ENCODE peak calls at places on chromosomes 12 and 14, in eight cellular contexts. X is substantia nigra; U is NCI-H748 treated with DMSO at 0.1 percent for 48 hours; O is H7; M is T-helper 2 cell; J is CD8-positive, alpha-beta T cell; V is activated naive CD4-positive, alpha-beta T cell treated with anti-CD3 and anti-CD28 coated beads, Interleukin-2, amount 10 ng/mL, durations not matched to agents 7 days and 5 days; E is lower leg skin. T is an unnamed sample.

GRCh38 chr12:124837958-124838803 is 25.5 kb downstream of the SCARB1 start:
- DNase-seq in U (peak; percentile 11), V (no peak), O (peak; percentile 66), X (peak; percentile 54), E (no peak), M (no peak), J (no peak), T (peak; percentile 63)

GRCh38 chr12:65470261-65470660 is 191.8 kb downstream of the MSRB3 start:
- DNase-seq in X (no peak), O (no peak), E (no peak), U (no peak), M (no peak), V (no peak), J (no peak), T (peak; percentile 9)

GRCh38 chr14:35861204-35861868 is 35.2 kb downstream of the BRMS1L start:
- DNase-seq in J (no peak), U (no peak), M (no peak), X (no peak), E (no peak), O (no peak), V (no peak), T (no peak)

GRCh38 chr12:116395381-116395780 is 117.9 kb upstream of the MED13L start:
- DNase-seq in E (no peak), V (no peak), U (no peak), X (no peak), M (no peak), O (no peak), J (no peak), T (no peak)

GRCh38 chr14:68619805-68620574 is 172.9 kb downstream of the ZFP36L1 start:
- DNase-seq in U (no peak), M (no peak), J (no peak), X (no peak), E (peak; percentile 42), V (no peak), O (no peak), T (no peak)

GRCh38 chr14:23444314-23444713 is 8.9 kb upstream of the MYH7 start:
- DNase-seq in J (no peak), O (no peak), M (no peak), X (no peak), U (no peak), E (no peak), V (no peak), T (no peak)

GRCh38 chr12:19893514-19893913 is 454.2 kb downstream of the AEBP2 start:
- DNase-seq in M (no peak), V (no peak), O (peak; percentile 18), J (no peak), U (no peak), X (no peak), E (no peak), T (peak; percentile 45)

GRCh38 chr12:54160050-54160449 is 28.7 kb downstream of the SMUG1 start:
- DNase-seq in E (no peak), J (no peak), V (no peak), X (no peak), M (no peak), O (no peak), U (no peak), T (no peak)

GRCh38 chr14:77187649-77188012 is 6.0 kb downstream of the TMEM63C start:
- DNase-seq in U (no peak), X (no peak), M (no peak), O (no peak), J (no peak), E (no peak), V (no peak), T (no peak)

GRCh38 chr14:103391048-103391447 is 5.8 kb downstream of the MARK3 start:
- DNase-seq in V (peak; percentile 67), X (no peak), U (peak; percentile 38), E (peak; percentile 70), O (peak; percentile 62), J (peak; percentile 62), M (no peak), T (peak; percentile 74)

GRCh38 chr12:104011265-104011664 is 38.7 kb downstream of the GLT8D2 start:
- DNase-seq in U (no peak), V (no peak), O (no peak), M (no peak), E (no peak), X (no peak), J (no peak), T (no peak)

GRCh38 chr14:32629146-32629545 is 300.0 kb downstream of the AKAP6 start:
- DNase-seq in U (no peak), O (no peak), E (no peak), M (no peak), V (no peak), J (no peak), X (no peak), T (no peak)

GRCh38 chr14:94377866-94378470 is 10.4 kb downstream of the SERPINA1 start:
- DNase-seq in X (no peak), E (peak; percentile 58), M (no peak), U (no peak), V (no peak), J (no peak), O (peak; percentile 11), T (no peak)

GRCh38 chr12:14836336-14837210 is 6.8 kb downstream of the ART4 start:
- DNase-seq in E (no peak), O (no peak), X (no peak), J (no peak), V (no peak), U (no peak), M (no peak), T (peak; percentile 49)

GRCh38 chr12:48002773-48003218 is 1.5 kb downstream of the COL2A1 start:
- DNase-seq in X (no peak), V (no peak), J (no peak), M (no peak), E (peak; percentile 85), U (peak; percentile 55), O (peak; percentile 72), T (no peak)

GRCh38 chr14:61479746-61480502 is 158.5 kb downstream of the PRKCH start:
- DNase-seq in O (no peak), J (no peak), U (no peak), M (no peak), E (no peak), V (no peak), X (no peak), T (no peak)

GRCh38 chr12:79934309-79935020 is 432 bp downstream of the PPP1R12A start:
- DNase-seq in U (no peak), J (peak; percentile 40), X (peak; percentile 63), O (peak; percentile 65), V (peak; percentile 69), E (peak; percentile 93), M (peak; percentile 24), T (peak; percentile 42)

GRCh38 chr12:15662983-15663659 is 126.1 kb downstream of the EPS8 start:
- DNase-seq in E (no peak), V (no peak), O (no peak), U (no peak), X (no peak), M (no peak), J (no peak), T (no peak)

GRCh38 chr12:32901553-32901952 is 5.0 kb upstream of the PKP2 start:
- DNase-seq in E (no peak), V (no peak), U (no peak), X (no peak), M (no peak), O (no peak), J (no peak), T (no peak)

GRCh38 chr12:12482150-12482761 is 80.4 kb downstream of the DUSP16 start:
- DNase-seq in O (no peak), X (no peak), U (no peak), M (no peak), V (peak; percentile 55), J (peak; percentile 35), E (no peak), T (no peak)

GRCh38 chr12:103786201-103786600 is 54.8 kb downstream of the NT5DC3 start:
- DNase-seq in J (no peak), O (no peak), U (no peak), E (no peak), V (no peak), X (no peak), M (no peak), T (no peak)

GRCh38 chr12:69511870-69512269 is 41.7 kb downstream of the FRS2 start:
- DNase-seq in J (no peak), M (no peak), V (no peak), U (no peak), E (no peak), O (no peak), X (no peak), T (no peak)

GRCh38 chr12:14876833-14877232 is 8.8 kb downstream of the MGP start:
- DNase-seq in J (no peak), X (no peak), E (no peak), U (no peak), V (no peak), M (no peak), O (no peak), T (no peak)

GRCh38 chr12:3885179-3886094 is 12.2 kb upstream of the PARP11 start:
- DNase-seq in J (peak; percentile 33), U (peak; percentile 6), V (peak; percentile 51), E (no peak), X (no peak), O (peak; percentile 49), M (no peak), T (peak; percentile 53)

GRCh38 chr14:30015471-30015870 is 87.8 kb upstream of the PRKD1 start:
- DNase-seq in X (no peak), M (no peak), V (no peak), O (no peak), J (no peak), E (no peak), U (no peak), T (no peak)

GRCh38 chr12:27823038-27823437 is 43.0 kb upstream of the MANSC4 start:
- DNase-seq in M (no peak), U (no peak), X (no peak), V (no peak), E (no peak), J (no peak), O (no peak), T (no peak)

GRCh38 chr14:96635850-96636249 is 133.7 kb downstream of the PAPOLA start:
- DNase-seq in O (no peak), X (no peak), V (no peak), M (no peak), E (peak; percentile 75), J (no peak), U (no peak), T (no peak)

GRCh38 chr12:95605087-95605486 is 53.8 kb upstream of the USP44 start:
- DNase-seq in O (no peak), E (no peak), M (no peak), J (no peak), X (no peak), U (no peak), V (no peak), T (peak; percentile 31)

GRCh38 chr12:103688659-103689058 is 101.6 kb downstream of the STAB2 start:
- DNase-seq in O (no peak), U (no peak), X (no peak), V (no peak), J (no peak), M (no peak), E (no peak), T (no peak)

GRCh38 chr12:120847392-120848157 is 56.6 kb downstream of the SPPL3 start:
- DNase-seq in X (no peak), J (no peak), O (no peak), M (no peak), V (no peak), U (no peak), E (no peak), T (no peak)

GRCh38 chr12:112283541-112283940 is 98.7 kb downstream of the HECTD4 start:
- DNase-seq in E (no peak), V (no peak), X (no peak), M (no peak), U (no peak), O (no peak), J (no peak), T (no peak)

T was measured in A673.